ENCODE peak calls at places on chromosomes 6 and 20, in four cellular contexts. O, T, C and S are unnamed samples.

GRCh38 chr6:136725124-136725523 is 67.2 kb downstream of the MAP3K5 start:
- DNase-seq in O (no peak), T (no peak), C (no peak), S (no peak)

GRCh38 chr6:16061833-16062232 is 67.1 kb upstream of the MYLIP start:
- DNase-seq in O (no peak), T (no peak), C (no peak), S (no peak)

GRCh38 chr6:15320683-15321082 is 74.8 kb downstream of the JARID2 start:
- DNase-seq in O (no peak), T (no peak), C (no peak), S (no peak)

GRCh38 chr6:106413016-106413415 is 52.5 kb downstream of the CRYBG1 start:
- DNase-seq in O (no peak), T (no peak), C (no peak), S (no peak)

GRCh38 chr6:71107935-71108420 is 151.1 kb upstream of the B3GAT2 start:
- DNase-seq in O (no peak), T (no peak), C (no peak), S (no peak)

GRCh38 chr6:32089082-32089828 is 19.9 kb downstream of the TNXB start:
- DNase-seq in O (no peak), T (no peak), C (no peak), S (no peak)

GRCh38 chr6:158041370-158041769 is 59.7 kb downstream of the SYNJ2 start:
- DNase-seq in O (no peak), T (no peak), C (no peak), S (no peak)

GRCh38 chr6:9136141-9136865 is 701.0 kb upstream of the SLC35B3 start:
- DNase-seq in O (no peak), T (no peak), C (no peak), S (no peak)

GRCh38 chr6:30830438-30830837 is 53.9 kb upstream of the DDR1 start:
- DNase-seq in O (no peak), T (no peak), C (no peak), S (no peak)

GRCh38 chr20:7742479-7742878 is 197.8 kb downstream of the HAO1 start:
- DNase-seq in O (no peak), T (no peak), C (no peak), S (no peak)

GRCh38 chr6:92050216-92050615 is 1369.1 kb downstream of the EPHA7 start:
- DNase-seq in O (no peak), T (no peak), C (no peak), S (no peak)

DNA sequence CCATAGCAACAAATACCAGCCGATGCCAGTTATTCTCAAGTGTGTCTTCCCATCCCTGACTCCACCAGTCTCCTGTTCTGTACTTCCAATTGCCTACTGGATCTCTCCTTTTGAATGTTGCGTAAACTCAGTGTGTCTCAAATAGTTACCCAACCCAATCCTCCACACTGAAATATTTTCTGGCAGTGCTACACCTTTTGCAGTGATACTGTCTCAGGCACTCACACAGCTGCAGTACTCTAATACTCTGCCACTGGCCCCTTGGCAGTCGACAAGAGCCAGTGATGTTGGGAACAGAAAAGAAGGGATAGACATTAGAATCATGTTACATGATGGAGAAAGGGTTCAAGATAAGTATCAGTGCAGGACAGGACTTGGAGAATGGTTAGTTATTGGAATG is 31.8 kb upstream of the FOXO3 start:
- DNase-seq in O (no peak), T (no peak), C (no peak), S (no peak)
- TF ChIP-seq TAF1 in O (no peak), T (no peak), C (no peak), S (no peak)

GRCh38 chr20:47019106-47019824 is 124.6 kb downstream of the EYA2 start:
- DNase-seq in O (no peak), T (peak; percentile 45), C (no peak), S (no peak)
- TF ChIP-seq TAF1 in O (no peak), T (no peak), C (no peak), S (no peak)

GRCh38 chr6:90194371-90194841 is 102.2 kb downstream of the BACH2 start:
- DNase-seq in O (no peak), T (peak; percentile 48), C (no peak), S (no peak)
- TF ChIP-seq TAF1 in O (no peak), T (no peak), C (no peak), S (no peak)

DNA sequence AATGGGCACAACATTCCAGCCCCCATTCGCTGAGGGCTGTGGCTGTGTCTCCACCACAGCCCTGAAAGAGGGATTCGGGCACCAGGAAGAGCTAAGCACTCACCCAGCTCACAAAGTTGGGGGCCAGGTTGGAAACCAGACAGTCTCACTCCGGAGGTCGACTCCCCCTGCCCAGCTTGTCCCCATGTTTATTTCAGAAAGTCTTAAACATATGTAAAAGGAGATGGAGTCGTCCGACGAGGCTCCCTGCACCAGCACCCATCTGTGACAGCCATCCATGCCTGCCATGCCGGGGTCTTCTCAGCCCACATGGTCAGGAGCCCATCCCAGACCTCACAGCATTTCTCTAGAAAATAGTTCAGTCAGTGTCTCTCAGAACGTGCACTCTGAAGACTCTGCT is 63.6 kb upstream of the STX16 start:
- DNase-seq in O (no peak), T (no peak), C (no peak), S (no peak)
- TF ChIP-seq TAF1 in O (no peak), T (no peak), C (no peak), S (no peak)

GRCh38 chr6:27096834-27097511 is 150.5 kb upstream of the PRSS16 start:
- DNase-seq in O (peak; percentile 25), T (peak; percentile 59), C (peak; percentile 34), S (no peak)
- TF ChIP-seq TAF1 in O (no peak), T (no peak), C (no peak), S (no peak)

DNA sequence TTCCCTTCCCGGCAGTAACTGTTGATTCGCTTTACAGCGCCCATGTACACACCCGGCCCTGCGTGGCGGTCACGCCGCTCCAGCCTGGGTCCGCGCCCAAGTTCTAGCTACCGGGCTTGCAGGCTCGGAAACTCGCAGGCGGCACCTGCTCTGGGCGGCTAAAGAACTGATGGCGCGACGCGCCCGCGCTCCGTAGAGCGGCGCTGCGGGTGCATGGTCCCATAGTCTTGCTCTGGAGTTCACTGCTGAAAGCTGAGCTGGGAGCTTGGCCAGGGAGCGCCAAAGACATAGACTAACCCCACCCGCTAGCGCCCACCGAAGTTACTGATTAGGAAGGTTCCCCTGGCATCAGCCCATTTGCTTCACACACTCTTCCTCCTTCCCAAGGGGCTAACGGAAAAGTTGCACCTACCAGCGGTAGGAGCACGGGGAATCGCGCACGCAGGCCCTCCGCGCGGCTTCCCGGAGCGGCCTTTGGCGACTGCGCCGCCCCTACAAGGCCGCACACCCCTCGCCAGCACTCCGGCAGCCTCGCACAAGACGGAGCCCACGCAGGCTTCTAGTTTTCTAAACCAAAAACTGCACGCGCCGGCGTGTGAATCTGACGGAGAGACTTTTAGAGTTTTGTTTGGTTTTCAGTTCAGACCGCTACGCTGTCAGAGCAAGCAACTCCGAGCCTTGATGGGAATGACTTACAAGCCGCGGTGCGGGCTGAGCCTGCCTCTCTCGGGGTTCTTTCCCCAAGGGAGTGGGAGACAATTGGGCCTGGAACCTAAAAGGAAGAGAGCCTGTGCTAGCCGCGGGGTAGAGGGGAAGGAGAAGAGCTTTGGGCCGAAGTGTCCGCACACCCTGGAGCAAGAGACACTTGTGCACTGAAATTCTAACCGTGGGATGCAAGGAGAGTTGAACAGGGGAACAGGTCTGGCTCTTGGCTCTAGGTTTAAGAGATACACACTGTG is 994 bp upstream of the POU3F2 start:
- DNase-seq in O (no peak), T (peak; percentile 80), C (no peak), S (no peak)
- TF ChIP-seq TAF1 in O (no peak), T (no peak), C (no peak), S (no peak)

GRCh38 chr6:81894788-81895221 is 142.3 kb upstream of the TENT5A start:
- DNase-seq in O (no peak), T (no peak), C (no peak), S (no peak)
- TF ChIP-seq TAF1 in O (no peak), T (no peak), C (no peak), S (no peak)

DNA sequence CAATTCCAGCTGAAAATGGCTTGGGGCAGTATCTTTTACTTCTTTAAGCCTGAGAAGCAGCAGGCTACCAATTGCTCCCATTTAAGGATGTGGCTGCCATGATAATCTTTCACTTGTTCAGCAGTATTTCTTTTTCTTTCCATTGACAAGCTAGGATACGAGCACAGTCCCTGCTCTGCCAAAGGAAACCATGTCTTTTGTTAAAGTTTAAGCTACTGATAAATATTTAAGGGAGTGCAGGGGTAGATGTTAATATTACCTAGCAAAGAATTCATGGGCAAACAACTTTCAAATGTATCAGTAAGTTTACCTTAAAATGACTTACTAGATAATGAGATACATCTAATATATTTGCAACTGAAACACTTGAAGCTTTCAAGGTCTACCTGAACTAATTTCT is 77.3 kb downstream of the OPN5 start:
- DNase-seq in O (no peak), T (no peak), C (no peak), S (no peak)
- TF ChIP-seq TAF1 in O (no peak), T (no peak), C (no peak), S (no peak)

GRCh38 chr6:170369439-170369838 is 62.9 kb downstream of the FAM120B start:
- DNase-seq in O (no peak), T (no peak), C (no peak), S (no peak)

GRCh38 chr6:170368544-170368943 is 62.0 kb downstream of the FAM120B start:
- DNase-seq in O (no peak), T (no peak), C (no peak), S (no peak)

GRCh38 chr6:170365581-170365980 is 59.0 kb downstream of the FAM120B start:
- DNase-seq in O (no peak), T (peak; percentile 33), C (no peak), S (no peak)

GRCh38 chr6:170367241-170367640 is 60.7 kb downstream of the FAM120B start:
- DNase-seq in O (no peak), T (peak; percentile 69), C (no peak), S (no peak)

DNA sequence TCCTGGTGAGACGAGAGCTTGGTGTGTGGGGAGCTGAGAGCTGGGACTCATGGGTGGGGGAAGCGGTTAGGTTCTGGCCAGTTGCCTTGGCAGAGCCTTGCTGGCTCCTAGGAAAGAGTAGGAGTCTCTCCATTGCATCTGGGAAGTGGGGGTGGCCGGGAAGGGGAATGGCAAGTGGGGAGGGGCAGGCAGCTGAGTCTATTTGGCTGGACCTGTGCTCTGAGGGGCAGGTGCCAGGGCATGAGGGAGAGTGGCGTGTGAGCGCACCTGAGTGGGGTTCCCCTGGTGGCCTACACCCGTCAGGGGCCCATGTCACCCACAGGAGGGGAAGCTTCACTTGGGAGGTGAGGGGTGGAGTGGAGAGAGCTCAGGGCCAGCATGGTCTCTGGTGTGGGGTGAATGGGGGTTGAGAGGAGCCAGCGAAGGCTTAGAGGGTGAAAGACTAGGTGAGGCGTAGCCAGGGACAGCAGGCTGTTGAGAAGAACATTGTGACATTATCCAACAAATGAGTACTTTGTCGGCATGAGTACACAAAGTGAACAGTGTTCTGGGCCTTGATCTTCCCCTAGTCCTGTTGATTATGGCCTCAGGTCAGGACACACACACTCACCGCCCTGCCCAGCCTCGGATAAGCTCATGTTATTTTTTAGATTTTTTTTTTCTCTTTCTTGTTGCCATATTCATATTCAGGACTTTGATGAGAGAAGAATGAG is 59.8 kb downstream of the FAM120B start:
- DNase-seq in O (no peak), T (peak; percentile 37), C (no peak), S (no peak)
- TF ChIP-seq TAF1 in O (no peak), T (no peak), C (no peak), S (no peak)